ENCODE peak calls at places on chromosomes 2 and 18, in six cellular contexts. A, N, I, D, T and E are unnamed samples. For H3K4me1, the result is how much of the 10 kb centered on the place peaks cover.

GRCh38 chr2:145116834-145117233 is 596.9 kb upstream of the ZEB2 start:
- DNase-seq in I (no peak), D (no peak), N (no peak), T (no peak), A (no peak), E (no peak)

GRCh38 chr18:76145506-76145905 is 349.5 kb downstream of the ZNF516 start:
- DNase-seq in N (no peak), T (no peak), D (no peak), A (no peak), I (no peak), E (no peak)

GRCh38 chr2:62195421-62196277 is at the start of gene B3GNT2:
- DNase-seq in N (peak), T (peak), A (peak), D (peak), I (peak), E (no peak)

GRCh38 chr2:19120941-19121750 is 237.3 kb downstream of the OSR1 start:
- DNase-seq in I (peak), A (no peak), N (peak), D (peak), T (peak), E (peak)

GRCh38 chr2:112155331-112156151 is 17.4 kb downstream of the FBLN7 start:
- DNase-seq in T (no peak), I (no peak), N (no peak), A (no peak), D (no peak), E (no peak)

GRCh38 chr18:13036622-13037320 is 45.6 kb downstream of the CEP192 start:
- DNase-seq in N (no peak), I (no peak), D (peak), A (no peak), T (no peak), E (no peak)

GRCh38 chr18:6976935-6977334 is 140.7 kb downstream of the LAMA1 start:
- DNase-seq in T (no peak), I (no peak), D (no peak), N (no peak), A (no peak), E (no peak)

GRCh38 chr2:64092502-64092901 is 51.7 kb downstream of the PELI1 start:
- DNase-seq in N (no peak), I (no peak), T (no peak), D (no peak), A (no peak), E (no peak)

GRCh38 chr2:163751696-163752095 is 15.9 kb upstream of the FIGN start:
- DNase-seq in N (no peak), I (peak), D (no peak), T (no peak), A (no peak), E (no peak)

GRCh38 chr2:48529676-48530032 is 300 bp upstream of the STON1 start:
- DNase-seq in T (no peak), A (no peak), I (no peak), N (no peak), D (no peak), E (no peak)

GRCh38 chr2:46381871-46382270 is 84.7 kb downstream of the EPAS1 start:
- DNase-seq in T (no peak), A (no peak), D (no peak), N (no peak), I (no peak), E (no peak)

GRCh38 chr2:180133736-180134135 is 126.6 kb upstream of the CWC22 start:
- DNase-seq in D (no peak), N (no peak), I (no peak), T (no peak), A (no peak), E (no peak)

GRCh38 chr2:170509460-170510193 is 205.5 kb upstream of the SP5 start:
- DNase-seq in T (no peak), A (no peak), D (no peak), N (no peak), I (no peak), E (no peak)

GRCh38 chr2:11212645-11213044 is 57.4 kb downstream of the SLC66A3 start:
- DNase-seq in A (no peak), T (no peak), I (no peak), N (no peak), D (peak), E (no peak)

GRCh38 chr2:9693138-9693520 is 62.3 kb upstream of the YWHAQ start:
- DNase-seq in T (no peak), A (peak), N (no peak), D (peak), I (peak), E (no peak)

GRCh38 chr2:39666489-39667141 is 898 bp downstream of the TMEM178A start:
- DNase-seq in D (peak), N (no peak), A (no peak), I (no peak), T (no peak), E (no peak)
- TF ChIP-seq EZH2 in D (peak), N (no peak), A (no peak), I (peak), T (no peak), E (peak)

GRCh38 chr2:195368530-195369216 is 288.4 kb upstream of the SLC39A10 start:
- DNase-seq in I (no peak), T (no peak), D (no peak), A (peak), N (no peak), E (no peak)

GRCh38 chr2:195369217-195369587 is 287.8 kb upstream of the SLC39A10 start:
- DNase-seq in A (no peak), D (no peak), T (no peak), I (no peak), N (no peak), E (no peak)

GRCh38 chr2:195364015-195364965 is 292.7 kb upstream of the SLC39A10 start:
- DNase-seq in N (no peak), I (peak), T (no peak), D (peak), A (no peak), E (peak)

GRCh38 chr2:195370167-195370943 is 286.7 kb upstream of the SLC39A10 start:
- DNase-seq in T (no peak), D (no peak), N (no peak), A (no peak), I (no peak), E (no peak)

DNA sequence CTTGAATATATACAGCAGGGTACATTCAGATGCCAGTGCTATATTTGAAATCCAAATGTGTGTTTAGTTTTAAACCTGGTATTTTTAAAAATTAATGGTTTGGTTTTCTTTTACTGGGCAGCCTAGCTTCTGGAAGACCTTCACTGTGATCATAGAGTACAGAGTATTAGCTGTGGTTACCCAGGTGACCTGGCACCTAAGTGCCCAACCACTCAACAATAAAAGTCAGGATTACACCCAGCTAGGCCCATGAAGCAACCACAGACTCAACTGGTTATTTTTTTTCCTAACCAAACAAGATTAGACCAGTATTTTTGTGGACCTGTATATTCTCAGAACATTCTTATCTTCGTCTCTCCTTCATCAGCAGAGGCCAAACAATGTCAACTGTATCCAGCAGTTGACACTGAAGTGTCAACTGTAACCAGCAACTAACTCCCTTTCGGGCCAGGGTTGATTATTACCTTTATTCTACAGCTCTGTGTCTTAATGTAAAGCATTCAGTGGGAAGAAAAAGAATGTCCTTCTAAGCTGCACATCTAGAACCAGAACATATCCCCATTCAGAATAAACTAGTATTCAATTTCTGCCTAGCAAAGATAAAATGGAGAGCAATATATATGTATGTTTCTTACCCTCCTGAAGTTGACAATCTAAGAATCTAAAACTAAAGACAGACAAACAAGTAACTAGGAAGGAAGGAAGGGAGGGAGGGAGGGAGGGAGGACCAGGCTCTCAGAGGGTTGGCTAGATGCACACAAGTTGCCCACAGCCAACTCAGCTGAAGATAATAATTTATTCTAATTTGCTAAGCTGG is 289.1 kb upstream of the SLC39A10 start:
- DNase-seq in A (no peak), I (no peak), D (no peak), N (no peak), T (no peak), E (no peak)
- H3K4me1 ChIP-seq in A (under half), I (under half), D (under half), N (under half), T (under half), E (under half)

GRCh38 chr2:133266075-133266925 is 302.0 kb downstream of the NCKAP5 start:
- DNase-seq in I (peak), A (no peak), T (no peak), N (no peak), D (peak), E (no peak)
- TF ChIP-seq CTCF in I (no peak), A (no peak), T (no peak), N (no peak), D (peak), E (no peak)

GRCh38 chr2:108219688-108220087 is 20.1 kb upstream of the SULT1C3 start:
- DNase-seq in I (no peak), D (no peak), A (no peak), T (no peak), N (no peak), E (no peak)

GRCh38 chr2:108220942-108221541 is 18.7 kb upstream of the SULT1C3 start:
- DNase-seq in A (no peak), I (no peak), N (no peak), T (no peak), D (no peak), E (no peak)

GRCh38 chr2:108220191-108220590 is 19.6 kb upstream of the SULT1C3 start:
- DNase-seq in N (no peak), I (no peak), A (no peak), D (no peak), T (no peak), E (no peak)

GRCh38 chr2:108215794-108216211 is 24.0 kb upstream of the SULT1C3 start:
- DNase-seq in I (peak), N (peak), D (peak), T (peak), A (no peak), E (no peak)

DNA sequence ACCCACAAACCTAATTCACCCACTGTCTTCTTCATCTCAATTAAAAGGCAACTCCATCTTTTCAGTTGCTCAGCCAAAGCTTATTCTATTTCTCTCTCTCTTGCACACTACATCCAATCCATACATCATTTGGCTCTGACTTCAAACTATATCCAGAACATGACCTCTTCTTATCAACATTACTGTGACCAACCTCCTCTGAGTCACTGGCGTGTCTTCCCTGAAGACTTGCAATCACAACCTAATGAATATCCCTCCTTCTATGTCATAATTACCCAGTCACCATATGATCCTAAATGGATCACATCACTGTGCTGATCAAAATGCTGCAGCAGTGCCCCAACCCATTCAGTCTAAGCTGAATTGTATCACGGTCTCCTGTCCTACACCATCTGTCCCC is 22.6 kb upstream of the SULT1C3 start:
- DNase-seq in A (no peak), T (no peak), D (no peak), N (no peak), I (no peak), E (no peak)
- TF ChIP-seq EZH2 in A (no peak), T (no peak), D (no peak), N (no peak), I (no peak), E (no peak)

GRCh38 chr2:237705225-237705524 is 77.8 kb downstream of the LRRFIP1 start:
- DNase-seq in T (no peak), I (peak), D (peak), N (no peak), A (no peak), E (no peak)

GRCh38 chr2:237701859-237702370 is 74.5 kb downstream of the LRRFIP1 start:
- DNase-seq in I (no peak), T (no peak), A (no peak), N (no peak), D (no peak), E (no peak)

GRCh38 chr2:237702439-237703397 is 75.3 kb downstream of the LRRFIP1 start:
- DNase-seq in T (peak), A (peak), N (no peak), D (peak), I (peak), E (no peak)

GRCh38 chr2:237706257-237706656 is 78.9 kb downstream of the LRRFIP1 start:
- DNase-seq in D (no peak), A (no peak), I (no peak), N (no peak), T (no peak), E (no peak)

DNA sequence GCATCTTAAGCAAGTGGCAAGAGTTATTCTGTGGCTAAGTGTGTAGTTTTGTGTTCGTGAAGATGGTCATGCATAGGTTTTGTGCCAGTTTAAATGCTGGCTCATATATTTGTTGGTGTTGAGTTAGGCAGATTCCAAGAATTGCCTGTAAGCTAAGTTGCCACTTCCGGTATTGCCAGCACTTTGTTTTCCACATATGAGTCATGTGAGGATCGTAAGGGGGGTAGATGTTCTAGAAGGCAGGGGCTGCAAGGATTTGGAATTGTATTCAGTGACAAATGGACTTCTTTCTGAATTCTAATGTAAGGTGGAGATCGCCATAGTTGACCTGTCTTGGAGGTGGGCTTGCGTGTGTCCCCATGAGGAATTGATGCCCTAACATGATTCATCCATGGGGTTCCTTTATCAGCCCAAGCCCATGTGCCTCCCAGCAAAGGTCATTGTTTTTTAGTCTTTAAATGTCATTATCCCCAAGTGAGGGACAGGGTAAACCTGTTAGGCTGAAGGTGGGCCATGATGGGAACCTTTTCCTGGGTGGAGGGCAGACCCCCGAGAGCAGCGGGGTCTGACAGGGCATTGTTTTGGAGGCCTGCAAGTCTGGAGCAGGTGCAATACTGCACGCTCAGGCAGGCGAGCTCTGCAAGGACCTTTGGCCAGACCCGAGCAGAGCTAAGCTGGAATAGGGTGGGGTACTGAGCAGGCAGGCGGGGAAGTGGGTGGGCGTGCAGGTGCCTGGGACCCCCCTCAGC is 77.3 kb downstream of the LRRFIP1 start:
- DNase-seq in N (no peak), T (no peak), D (peak), I (peak), A (no peak), E (no peak)
- H3K4me1 ChIP-seq in N (under half), T (under half), D (under half), I (half or more), A (under half), E (half or more)

GRCh38 chr2:241218131-241219029 is 29.9 kb downstream of the ANO7 start:
- DNase-seq in T (peak), I (peak), A (peak), N (no peak), D (peak), E (no peak)

GRCh38 chr2:241219856-241220356 is 31.4 kb downstream of the ANO7 start:
- DNase-seq in N (no peak), T (no peak), A (no peak), I (no peak), D (no peak), E (no peak)

GRCh38 chr2:241216211-241216761 is 27.8 kb downstream of the ANO7 start:
- DNase-seq in T (no peak), D (no peak), I (no peak), N (no peak), A (no peak), E (no peak)

GRCh38 chr2:241217320-241218031 is 29.0 kb downstream of the ANO7 start:
- DNase-seq in T (peak), D (peak), N (no peak), A (peak), I (peak), E (peak)

GRCh38 chr2:241219030-241219382 is 30.5 kb downstream of the ANO7 start:
- DNase-seq in A (no peak), T (no peak), N (no peak), D (no peak), I (no peak), E (no peak)
- TF ChIP-seq CTCF in A (peak), T (no peak), N (no peak), D (no peak), I (no peak), E (no peak)

GRCh38 chr18:31100598-31101147 is 1.5 kb downstream of the DSC2 start:
- DNase-seq in I (peak), N (no peak), A (no peak), T (peak), D (no peak), E (no peak)

GRCh38 chr18:31102020-31102684 is at the start of gene DSC2:
- DNase-seq in A (no peak), D (peak), I (peak), T (peak), N (no peak), E (no peak)

GRCh38 chr18:31099490-31100230 is 2.6 kb downstream of the DSC2 start:
- DNase-seq in I (peak), A (no peak), D (no peak), N (no peak), T (no peak), E (no peak)

GRCh38 chr18:31102941-31103340 is 720 bp upstream of the DSC2 start:
- DNase-seq in D (no peak), T (no peak), I (peak), N (no peak), A (no peak), E (peak)

DNA sequence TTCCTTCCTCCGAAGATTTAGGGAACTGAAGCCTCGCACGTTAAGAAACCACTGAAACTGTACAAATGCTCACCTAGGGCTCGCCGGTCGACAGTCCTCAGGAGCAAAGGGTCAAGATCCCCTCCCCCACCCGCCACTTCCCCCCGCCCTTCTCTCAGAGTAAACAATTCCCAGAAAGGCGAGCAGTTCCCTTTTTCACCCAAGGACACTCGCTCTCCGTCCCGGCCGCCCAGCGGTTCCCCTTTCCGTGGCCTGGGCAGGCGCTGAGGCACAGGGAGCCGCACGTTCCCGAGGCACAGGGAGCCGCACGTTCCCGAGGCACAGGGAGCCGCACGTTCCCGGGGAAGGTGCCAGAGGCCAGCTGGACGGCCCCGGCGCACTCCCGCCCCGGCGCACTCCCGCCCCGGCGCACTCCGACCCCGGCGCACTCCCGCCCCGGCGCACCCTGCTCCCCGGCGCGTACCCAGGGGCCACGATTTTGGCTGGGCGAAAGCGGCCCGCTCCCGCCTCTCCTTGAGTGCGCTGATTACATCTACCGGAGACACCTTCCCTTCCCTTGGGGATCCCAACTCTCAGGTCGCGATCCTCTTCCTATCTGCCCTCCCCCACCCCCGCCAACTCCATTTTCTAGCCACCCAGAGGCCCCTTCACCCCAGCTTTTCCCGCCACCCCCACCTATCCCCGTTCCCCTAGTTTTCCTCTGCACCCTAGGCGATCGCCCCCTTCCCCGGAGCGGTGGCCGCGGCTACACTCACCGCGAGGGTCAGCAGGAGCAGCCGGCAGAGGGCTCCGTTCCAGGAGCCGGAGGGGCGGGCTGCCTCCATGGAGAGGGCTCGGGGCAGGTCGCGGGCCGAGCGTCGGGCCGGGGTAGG is 837 bp downstream of the DSC2 start:
- DNase-seq in T (peak), I (peak), A (no peak), N (no peak), D (peak), E (no peak)
- TF ChIP-seq EZH2 in T (no peak), I (no peak), A (no peak), N (no peak), D (no peak), E (no peak)